ENCODE peak calls at places on chromosomes 2 and 18, in seven cellular contexts. M, B, X, C, R, S and I are unnamed samples.

GRCh38 chr18:9188359-9189231 is 52.0 kb downstream of the ANKRD12 start:
- DNase-seq in M (no peak), B (no peak), X (no peak), C (no peak), R (no peak), S (no peak), I (no peak)

GRCh38 chr2:212088353-212088752 is 450.2 kb downstream of the ERBB4 start:
- DNase-seq in M (peak), B (no peak), X (no peak), C (no peak), R (no peak), S (no peak), I (no peak)

GRCh38 chr2:111946294-111947114 is 48.1 kb downstream of the MERTK start:
- DNase-seq in M (no peak), B (no peak), X (no peak), C (no peak), R (peak), S (peak), I (no peak)

GRCh38 chr2:196168181-196168580 is 3.2 kb downstream of the STK17B start:
- DNase-seq in M (no peak), B (no peak), X (no peak), C (no peak), R (peak), S (no peak), I (no peak)

GRCh38 chr18:78884502-78884901 is 95.1 kb upstream of the SALL3 start:
- DNase-seq in M (no peak), B (no peak), X (no peak), C (no peak), R (no peak), S (no peak), I (no peak)

GRCh38 chr2:191020742-191021381 is 6.9 kb upstream of the STAT1 start:
- DNase-seq in M (peak), B (peak), X (no peak), C (peak), R (peak), S (no peak), I (no peak)

GRCh38 chr18:12377556-12378553 is 828 bp upstream of the AFG3L2 start:
- DNase-seq in M (no peak), B (no peak), X (no peak), C (peak), R (no peak), S (no peak), I (no peak)

GRCh38 chr18:62085766-62086165 is 101.1 kb downstream of the PIGN start:
- DNase-seq in M (no peak), B (no peak), X (no peak), C (no peak), R (no peak), S (no peak), I (no peak)

GRCh38 chr2:67895171-67895941 is 167.4 kb downstream of the C1D start:
- DNase-seq in M (no peak), B (no peak), X (peak), C (no peak), R (no peak), S (peak), I (no peak)

GRCh38 chr2:201808070-201808469 is 1.7 kb downstream of the CDK15 start:
- DNase-seq in M (no peak), B (no peak), X (no peak), C (no peak), R (no peak), S (no peak), I (no peak)

GRCh38 chr2:207836526-207837133 is 66.9 kb upstream of the FZD5 start:
- DNase-seq in M (no peak), B (no peak), X (peak), C (no peak), R (no peak), S (no peak), I (no peak)

GRCh38 chr2:10493636-10494281 is 45.6 kb upstream of the ODC1 start:
- DNase-seq in M (peak), B (peak), X (no peak), C (no peak), R (peak), S (no peak), I (no peak)

GRCh38 chr2:72220170-72220569 is 72.5 kb upstream of the CYP26B1 start:
- DNase-seq in M (peak), B (no peak), X (no peak), C (peak), R (no peak), S (peak), I (no peak)

GRCh38 chr2:1686784-1687105 is 57.6 kb downstream of the PXDN start:
- DNase-seq in M (no peak), B (no peak), X (no peak), C (no peak), R (peak), S (no peak), I (no peak)

GRCh38 chr18:55031164-55031563 is 71.9 kb upstream of the CCDC68 start:
- DNase-seq in M (no peak), B (no peak), X (no peak), C (no peak), R (no peak), S (no peak), I (no peak)

GRCh38 chr2:28201711-28202180 is 190.9 kb upstream of the FOSL2 start:
- DNase-seq in M (no peak), B (no peak), X (peak), C (no peak), R (no peak), S (peak), I (no peak)

DNA sequence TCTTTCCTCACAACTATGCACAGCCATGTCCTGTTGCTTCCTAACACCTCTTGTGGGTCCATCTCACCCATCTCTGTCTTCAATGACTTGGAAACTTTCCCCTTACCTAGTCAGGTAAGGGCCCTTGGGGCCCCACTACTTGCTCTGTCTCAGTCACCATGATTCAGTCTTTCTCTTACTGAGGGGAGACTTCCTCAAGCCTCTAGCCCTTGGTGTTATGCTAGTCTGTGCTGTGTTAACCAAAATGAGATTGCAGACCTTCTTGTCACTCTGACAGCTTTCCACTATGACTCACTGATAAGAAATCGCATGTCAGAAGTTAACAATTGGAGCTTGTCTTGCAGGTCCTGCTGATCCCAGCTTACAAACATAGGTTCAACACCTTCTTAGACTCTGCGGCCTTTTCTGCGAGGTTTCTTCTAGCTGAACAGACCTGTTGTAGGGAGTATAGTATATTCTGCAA is 65.3 kb downstream of the WDR75 start:
- DNase-seq in M (no peak), B (no peak), X (no peak), C (peak), R (no peak), S (no peak), I (no peak)
- TF ChIP-seq CTCF in M (no peak), B (no peak), X (no peak), C (no peak), R (no peak), S (no peak), I (no peak)

DNA sequence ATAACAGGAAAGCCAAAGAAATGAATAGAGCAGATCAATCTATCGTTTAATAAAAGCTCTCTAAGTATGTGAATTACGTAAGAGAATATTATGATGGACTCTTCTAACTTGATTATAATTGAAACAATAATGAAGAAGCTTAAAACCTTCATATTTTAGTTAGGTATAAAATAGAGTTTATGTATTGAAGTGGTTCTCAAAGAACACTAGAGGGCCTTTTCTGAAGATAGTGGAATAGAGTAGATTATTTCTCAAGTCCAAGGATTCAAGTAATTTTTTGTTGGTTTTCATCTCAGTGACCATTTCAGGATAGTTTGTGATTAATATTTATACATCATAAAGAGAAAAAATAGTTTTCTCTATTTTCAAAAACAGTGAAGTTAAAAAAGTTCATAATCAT is 97.7 kb downstream of the NBEAL1 start:
- DNase-seq in M (no peak), B (no peak), X (no peak), C (no peak), R (no peak), S (no peak), I (no peak)
- TF ChIP-seq CTCF in M (no peak), B (no peak), X (no peak), C (no peak), R (no peak), S (no peak), I (no peak)

DNA sequence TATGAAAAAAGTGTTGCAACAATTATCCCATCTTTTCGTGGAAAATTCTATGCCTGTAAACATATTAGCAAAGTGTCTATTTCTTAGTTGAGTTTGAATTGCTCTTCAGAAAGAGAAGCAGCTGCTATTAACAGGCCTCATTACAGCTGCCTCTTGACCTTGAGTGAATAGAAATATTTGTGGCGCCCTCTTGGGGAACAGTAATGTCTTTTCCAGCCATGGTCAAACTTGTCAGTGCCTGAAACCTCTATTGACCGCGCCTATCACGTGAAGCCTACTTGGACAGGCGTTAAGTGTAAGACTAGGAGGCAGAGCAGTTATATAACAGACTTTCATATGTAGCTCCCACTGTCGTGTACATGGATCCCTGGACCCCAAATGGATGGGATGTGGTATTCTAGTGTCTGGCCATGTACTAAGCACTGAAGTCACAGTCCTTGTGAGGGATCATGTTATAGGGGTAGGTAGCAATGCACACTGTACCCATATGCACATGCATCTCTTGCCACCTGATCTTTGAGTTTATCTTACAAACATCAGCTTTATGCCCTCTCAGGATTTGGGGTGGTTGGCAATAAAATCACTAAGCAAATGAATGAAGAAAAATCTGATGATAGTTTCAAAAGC is 245.0 kb downstream of the PTGR3 start:
- DNase-seq in M (peak), B (peak), X (no peak), C (peak), R (peak), S (peak), I (no peak)
- TF ChIP-seq CTCF in M (peak), B (peak), X (peak), C (peak), R (peak), S (peak), I (peak)

DNA sequence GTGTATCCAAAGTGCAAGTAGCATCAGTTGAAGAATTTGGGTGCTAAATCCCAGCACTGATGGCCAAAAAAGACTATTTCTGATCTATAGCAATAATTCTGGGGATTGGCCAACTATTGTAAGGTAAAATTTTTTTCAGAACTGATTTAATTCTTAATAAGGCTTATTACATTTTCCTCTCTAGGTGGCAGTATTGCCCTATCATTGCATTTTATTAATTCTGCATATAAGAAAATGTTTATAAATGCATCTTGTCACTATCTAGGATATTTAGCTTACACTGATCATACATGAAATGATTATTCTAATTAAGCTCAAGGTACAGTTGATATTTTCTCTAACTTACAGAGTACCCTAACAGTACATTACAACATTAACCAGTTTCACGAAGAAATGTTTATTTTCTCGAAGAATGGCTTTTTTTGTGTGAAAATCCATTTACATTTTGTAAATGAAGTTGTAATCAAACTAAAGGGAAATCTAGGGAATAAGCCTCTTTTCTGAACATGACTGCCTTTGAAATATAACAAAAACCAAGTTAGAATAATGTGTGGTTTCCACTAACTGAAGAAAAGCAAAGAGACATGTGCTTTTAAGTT is 11.0 kb downstream of the TTN start:
- DNase-seq in M (peak), B (peak), X (no peak), C (peak), R (peak), S (no peak), I (no peak)
- TF ChIP-seq CTCF in M (peak), B (no peak), X (peak), C (peak), R (peak), S (no peak), I (peak)